ENCODE peak calls at places on chromosome 7, in ten cellular contexts. I is Peyer's patch, J is GM12892, C is ovary, M is HCT116, Y is spleen, D is tibial nerve, U is lower leg skin, W is body of pancreas, A is testis. R is an unnamed sample.

GRCh38 chr7:2162959-2163358 is 69.8 kb downstream of the MAD1L1 start:
- DNase-seq in I (no peak), J (no peak), C (no peak), M (no peak), Y (no peak), D (no peak), U (no peak), W (no peak), A (no peak), R (no peak)

GRCh38 chr7:132251327-132251659 is 325.0 kb downstream of the PLXNA4 start:
- DNase-seq in I (no peak), J (no peak), C (peak; percentile 12), M (no peak), Y (no peak), D (peak; percentile 19), U (peak; percentile 79), W (peak; percentile 98), A (peak; percentile 97), R (no peak)

GRCh38 chr7:41633690-41634089 is 69.2 kb downstream of the INHBA start:
- DNase-seq in I (no peak), J (no peak), C (no peak), M (no peak), Y (no peak), D (no peak), U (no peak), W (no peak), A (no peak), R (no peak)

GRCh38 chr7:48525726-48526374 is 354.6 kb downstream of the ABCA13 start:
- DNase-seq in I (no peak), J (no peak), C (no peak), M (no peak), Y (no peak), D (no peak), U (no peak), W (no peak), A (no peak), R (no peak)

GRCh38 chr7:66013938-66014337 is 31.9 kb upstream of the GUSB start:
- DNase-seq in I (no peak), J (no peak), C (peak; percentile 28), M (peak; percentile 26), Y (no peak), D (no peak), U (no peak), W (peak; percentile 25), A (peak; percentile 81), R (no peak)

GRCh38 chr7:121797283-121798037 is 75.5 kb upstream of the PTPRZ1 start:
- DNase-seq in I (no peak), J (no peak), C (no peak), M (no peak), Y (no peak), D (no peak), U (no peak), W (no peak), A (no peak), R (no peak)

GRCh38 chr7:16801111-16801542 is 3.7 kb downstream of the AGR2 start:
- DNase-seq in I (no peak), J (no peak), C (no peak), M (peak; percentile 39), Y (no peak), D (no peak), U (no peak), W (no peak), A (no peak), R (no peak)

GRCh38 chr7:149198161-149198816 is 2.9 kb downstream of the ZNF282 start:
- DNase-seq in I (no peak), J (no peak), C (no peak), M (no peak), Y (peak; percentile 67), D (no peak), U (no peak), W (no peak), A (no peak), R (no peak)

GRCh38 chr7:66187894-66188293 is 17.2 kb upstream of the TPST1 start:
- DNase-seq in I (no peak), J (no peak), C (no peak), M (no peak), Y (no peak), D (peak; percentile 80), U (peak; percentile 83), W (no peak), A (no peak), R (no peak)

GRCh38 chr7:23462846-23463245 is 7.4 kb downstream of the IGF2BP3 start:
- DNase-seq in I (no peak), J (no peak), C (no peak), M (no peak), Y (no peak), D (peak; percentile 31), U (no peak), W (no peak), A (peak; percentile 36), R (no peak)

GRCh38 chr7:65239324-65239706 is 134.3 kb upstream of the ZNF92 start:
- DNase-seq in I (no peak), J (no peak), C (no peak), M (no peak), Y (no peak), D (no peak), U (no peak), W (no peak), A (no peak), R (no peak)

DNA sequence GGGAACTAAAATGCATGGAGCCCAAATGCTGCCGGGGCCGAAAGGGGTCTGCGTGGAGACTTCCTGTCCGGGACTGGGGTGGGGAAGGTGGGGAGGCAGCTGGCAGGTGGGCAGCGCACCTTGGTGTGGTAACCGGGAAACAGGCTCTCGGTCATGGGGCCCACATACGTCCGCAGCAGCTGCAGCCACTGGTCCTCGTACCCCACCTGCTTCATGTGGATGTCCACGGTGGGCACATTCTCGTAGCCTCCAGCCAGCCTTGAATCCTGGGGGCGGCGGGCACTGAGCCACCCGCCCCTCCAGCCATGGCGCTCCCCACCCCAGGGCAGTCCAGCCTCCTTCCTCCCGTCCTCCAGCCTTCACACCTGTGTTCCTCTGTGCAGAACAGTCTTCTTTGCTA is 6.6 kb upstream of the MOGAT3 start:
- DNase-seq in I (no peak), J (no peak), C (no peak), M (no peak), Y (no peak), D (no peak), U (no peak), W (no peak), A (no peak), R (no peak)
- TF ChIP-seq POLR2A in I (no peak), J (no peak), C (no peak), M (no peak), Y (no peak), D (no peak), U (no peak), W (no peak), A (no peak), R (no peak)

GRCh38 chr7:99381664-99382075 is 7.1 kb downstream of the ARPC1B start:
- DNase-seq in I (no peak), J (no peak), C (no peak), M (no peak), Y (peak; percentile 84), D (no peak), U (no peak), W (no peak), A (no peak), R (no peak)

GRCh38 chr7:99383203-99383602 is 8.7 kb downstream of the ARPC1B start:
- DNase-seq in I (no peak), J (no peak), C (no peak), M (no peak), Y (no peak), D (no peak), U (no peak), W (no peak), A (no peak), R (no peak)

GRCh38 chr7:99380823-99381663 is 6.5 kb downstream of the ARPC1B start:
- DNase-seq in I (peak; percentile 89), J (peak; percentile 78), C (no peak), M (no peak), Y (peak; percentile 94), D (no peak), U (peak; percentile 42), W (peak; percentile 21), A (peak; percentile 38), R (no peak)

GRCh38 chr7:99379043-99379577 is 4.6 kb downstream of the ARPC1B start:
- DNase-seq in I (peak; percentile 59), J (no peak), C (peak; percentile 52), M (no peak), Y (peak; percentile 83), D (peak; percentile 70), U (peak; percentile 84), W (peak; percentile 28), A (peak; percentile 75), R (peak; percentile 74)

GRCh38 chr7:99380032-99380822 is 5.7 kb downstream of the ARPC1B start:
- DNase-seq in I (peak; percentile 72), J (no peak), C (no peak), M (no peak), Y (peak; percentile 86), D (peak; percentile 40), U (peak; percentile 47), W (no peak), A (peak; percentile 48), R (no peak)
- TF ChIP-seq POLR2A in I (no peak), J (peak; percentile 5), C (no peak), M (no peak), Y (peak; percentile 39), D (no peak), U (no peak), W (no peak), A (no peak), R (no peak)

DNA sequence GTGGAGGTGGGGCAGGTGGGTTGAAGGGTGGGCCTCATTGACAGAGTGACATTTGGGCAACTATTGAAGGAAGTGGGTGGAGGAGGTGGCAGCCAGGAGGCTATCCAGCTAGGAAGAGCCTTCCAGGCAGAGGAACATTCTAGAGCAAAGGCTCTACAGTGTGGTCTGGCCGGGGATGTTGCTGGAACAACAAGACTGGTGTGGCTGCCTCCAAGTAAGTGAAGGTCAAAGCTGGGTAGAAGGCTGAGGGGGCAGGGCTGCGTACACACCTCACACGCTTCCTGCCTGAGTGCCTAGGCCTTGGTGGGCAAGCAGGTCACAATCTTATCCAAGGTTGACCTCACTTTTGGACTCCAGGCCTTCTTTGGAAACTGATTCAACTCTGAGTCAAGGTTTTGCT is 6.6 kb downstream of the CPA1 start:
- DNase-seq in I (no peak), J (no peak), C (no peak), M (no peak), Y (no peak), D (no peak), U (no peak), W (peak; percentile 89), A (no peak), R (no peak)
- TF ChIP-seq POLR2A in I (no peak), J (no peak), C (no peak), M (no peak), Y (no peak), D (no peak), U (no peak), W (peak; percentile 52), A (no peak), R (no peak)

DNA sequence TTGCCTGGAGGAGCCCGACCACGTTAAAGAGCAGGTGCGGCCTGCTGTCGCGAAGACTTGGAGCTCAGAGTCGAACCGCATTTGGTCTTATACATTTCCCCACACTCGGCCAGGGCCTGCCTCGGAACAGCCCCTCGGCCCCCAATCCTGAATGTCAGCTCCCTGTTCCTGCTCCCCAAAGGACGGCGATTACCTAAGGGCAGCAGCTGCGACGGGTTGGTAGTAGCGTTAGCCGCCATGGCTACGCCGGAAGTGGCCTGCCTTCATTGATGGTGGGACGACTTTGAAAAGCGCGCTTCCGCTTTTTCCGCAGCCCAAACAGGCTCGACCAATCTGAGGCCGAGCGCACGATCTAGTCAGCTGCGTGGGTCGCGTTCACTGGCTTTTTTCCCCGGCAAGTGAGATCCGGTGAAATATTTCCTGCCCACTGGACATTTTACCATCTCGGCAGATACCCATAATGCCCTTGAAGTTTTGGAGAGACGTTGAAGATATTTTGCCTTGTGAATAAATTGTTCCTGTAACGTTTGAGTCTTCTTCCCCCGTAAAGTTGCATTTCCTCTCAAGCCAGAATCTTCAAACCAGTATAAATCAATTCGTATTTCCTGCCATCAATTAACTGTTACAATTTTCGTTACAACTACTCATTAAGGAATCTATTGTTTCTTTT is at the start of gene LSM5:
- DNase-seq in I (peak; percentile 91), J (peak; percentile 38), C (peak; percentile 88), M (peak; percentile 94), Y (peak; percentile 97), D (peak; percentile 86), U (peak; percentile 90), W (peak; percentile 93), A (peak; percentile 97), R (peak; percentile 91)
- TF ChIP-seq POLR2A in I (no peak), J (peak; percentile 82), C (no peak), M (peak; percentile 20), Y (peak; percentile 42), D (no peak), U (no peak), W (peak; percentile 11), A (no peak), R (no peak)